ENCODE peak calls at places on chromosomes 16 and 17, in five cellular contexts. M is activated naive CD4-positive, alpha-beta T cell treated with anti-CD3 and anti-CD28 coated beads, Interleukin-2, amount 10 ng/mL, durations not matched to agents 7 days and 5 days; Q is HTR-8/SVneo; G is small intestine; X is DMS 273 treated with DMSO at 0.1 percent for 48 hours. E is an unnamed sample.

GRCh38 chr17:42361781-42362186 is 26.5 kb downstream of the STAT3 start:
- DNase-seq in M (peak; percentile 36), Q (no peak), G (peak; percentile 79), X (no peak), E (no peak)

GRCh38 chr17:34389343-34389742 is 26.3 kb upstream of the CCL1 start:
- DNase-seq in M (peak; percentile 45), Q (no peak), G (no peak), X (no peak), E (no peak)

GRCh38 chr16:12317856-12318591 is 341.5 kb downstream of the SNX29 start:
- DNase-seq in M (no peak), Q (no peak), G (no peak), X (no peak), E (no peak)

GRCh38 chr16:3868556-3868955 is 12.0 kb downstream of the CREBBP start:
- DNase-seq in M (no peak), Q (no peak), G (no peak), X (no peak), E (no peak)

GRCh38 chr16:14028207-14028606 is 42.9 kb upstream of the MRTFB start:
- DNase-seq in M (no peak), Q (no peak), G (no peak), X (no peak), E (no peak)

GRCh38 chr16:66928702-66929388 is 3.5 kb upstream of the RRAD start:
- DNase-seq in M (peak; percentile 66), Q (peak; percentile 43), G (peak; percentile 61), X (no peak), E (no peak)

GRCh38 chr17:82226170-82226808 is 2.6 kb upstream of the SLC16A3 start:
- DNase-seq in M (no peak), Q (no peak), G (no peak), X (no peak), E (no peak)

GRCh38 chr17:76270770-76271668 is 5.9 kb downstream of the UBALD2 start:
- DNase-seq in M (peak; percentile 50), Q (no peak), G (peak; percentile 77), X (no peak), E (no peak)

GRCh38 chr16:47600376-47600775 is 139.2 kb downstream of the PHKB start:
- DNase-seq in M (no peak), Q (no peak), G (no peak), X (no peak), E (no peak)

GRCh38 chr17:59357219-59357699 is 25.8 kb downstream of the YPEL2 start:
- DNase-seq in M (no peak), Q (no peak), G (no peak), X (no peak), E (no peak)

GRCh38 chr16:87850009-87851006 is 19.0 kb downstream of the SLC7A5 start:
- DNase-seq in M (peak; percentile 87), Q (peak; percentile 82), G (no peak), X (no peak), E (no peak)

GRCh38 chr16:74073471-74073870 is 223.1 kb upstream of the PSMD7 start:
- DNase-seq in M (no peak), Q (no peak), G (no peak), X (no peak), E (no peak)

GRCh38 chr16:81524382-81524781 is 79.8 kb downstream of the CMIP start:
- DNase-seq in M (no peak), Q (no peak), G (no peak), X (no peak), E (no peak)

GRCh38 chr16:56866955-56867830 is 2.2 kb downstream of the SLC12A3 start:
- DNase-seq in M (peak; percentile 55), Q (peak; percentile 72), G (peak; percentile 63), X (peak; percentile 29), E (no peak)

GRCh38 chr17:62892870-62893338 is 73.1 kb upstream of the TANC2 start:
- DNase-seq in M (peak; percentile 39), Q (peak; percentile 81), G (no peak), X (no peak), E (no peak)

GRCh38 chr17:31442860-31443259 is 51.4 kb downstream of the RAB11FIP4 start:
- DNase-seq in M (no peak), Q (no peak), G (no peak), X (no peak), E (no peak)

GRCh38 chr17:40089085-40089895 is 11.1 kb downstream of the NR1D1 start:
- DNase-seq in M (no peak), Q (no peak), G (no peak), X (no peak), E (no peak)

GRCh38 chr16:81567987-81568748 is 123.6 kb downstream of the CMIP start:
- DNase-seq in M (no peak), Q (peak; percentile 92), G (peak; percentile 85), X (no peak), E (no peak)

GRCh38 chr17:34012709-34013375 is 242.2 kb upstream of the CCL2 start:
- DNase-seq in M (no peak), Q (no peak), G (no peak), X (no peak), E (no peak)

GRCh38 chr16:85227924-85228462 is 115.7 kb upstream of the CIBAR2 start:
- DNase-seq in M (no peak), Q (peak; percentile 70), G (no peak), X (no peak), E (no peak)

GRCh38 chr16:88017006-88017405 is 65.8 kb downstream of the BANP start:
- DNase-seq in M (no peak), Q (no peak), G (no peak), X (no peak), E (no peak)

GRCh38 chr17:60888812-60889709 is 211.4 kb downstream of the BCAS3 start:
- DNase-seq in M (no peak), Q (no peak), G (no peak), X (no peak), E (no peak)

GRCh38 chr16:57475711-57476339 is 10.5 kb downstream of the DOK4 start:
- DNase-seq in M (peak; percentile 90), Q (no peak), G (no peak), X (peak; percentile 12), E (no peak)

GRCh38 chr16:86887416-86887815 is 309.1 kb downstream of the FOXL1 start:
- DNase-seq in M (no peak), Q (no peak), G (no peak), X (no peak), E (no peak)

GRCh38 chr16:59459811-59460210 is 725.7 kb upstream of the GOT2 start:
- DNase-seq in M (no peak), Q (no peak), G (no peak), X (no peak), E (no peak)

GRCh38 chr17:62653831-62654829 is 26.7 kb downstream of the MRC2 start:
- DNase-seq in M (peak; percentile 19), Q (no peak), G (no peak), X (no peak), E (no peak)

GRCh38 chr16:66299349-66299748 is 67.1 kb upstream of the CDH5 start:
- DNase-seq in M (no peak), Q (no peak), G (no peak), X (no peak), E (no peak)

GRCh38 chr16:4021070-4021779 is 95.0 kb downstream of the ADCY9 start:
- DNase-seq in M (no peak), Q (no peak), G (peak; percentile 95), X (no peak), E (no peak)